ENCODE peak calls at places on chromosome 14, in seven cellular contexts. T is BJ; N is mucosa of descending colon; S is H7; J is CD8-positive, alpha-beta memory T cell; D is esophagus muscularis mucosa; F is AG10803. R is an unnamed sample.

GRCh38 chr14:58133739-58134138 is 18.3 kb downstream of the ARMH4 start:
- DNase-seq in T (peak; percentile 19), N (no peak), S (no peak), J (no peak), D (no peak), F (peak; percentile 68), R (no peak)

GRCh38 chr14:74950795-74951442 is 4.5 kb downstream of the PGF start:
- DNase-seq in T (no peak), N (peak; percentile 61), S (no peak), J (no peak), D (no peak), F (no peak), R (no peak)

GRCh38 chr14:80164991-80165390 is 46.3 kb downstream of the DIO2 start:
- DNase-seq in T (peak; percentile 8), N (no peak), S (no peak), J (no peak), D (no peak), F (peak; percentile 2), R (no peak)

GRCh38 chr14:85342858-85343607 is 186.9 kb upstream of the FLRT2 start:
- DNase-seq in T (no peak), N (no peak), S (no peak), J (no peak), D (no peak), F (peak; percentile 7), R (no peak)

GRCh38 chr14:23727566-23728335 is 91.6 kb downstream of the DHRS2 start:
- DNase-seq in T (no peak), N (peak; percentile 14), S (peak; percentile 69), J (no peak), D (no peak), F (peak; percentile 62), R (no peak)

GRCh38 chr14:71688576-71688975 is 243.7 kb upstream of the RGS6 start:
- DNase-seq in T (no peak), N (no peak), S (no peak), J (no peak), D (no peak), F (peak; percentile 57), R (no peak)

GRCh38 chr14:102933618-102934231 is 11.3 kb downstream of the AMN start:
- DNase-seq in T (no peak), N (no peak), S (no peak), J (no peak), D (no peak), F (no peak), R (no peak)

GRCh38 chr14:101591121-101591520 is 29.8 kb downstream of the DIO3 start:
- DNase-seq in T (no peak), N (no peak), S (no peak), J (peak; percentile 30), D (no peak), F (no peak), R (no peak)

GRCh38 chr14:105071942-105072341 is 6.7 kb upstream of the GPR132 start:
- DNase-seq in T (no peak), N (no peak), S (no peak), J (no peak), D (no peak), F (no peak), R (no peak)

GRCh38 chr14:90611936-90612335 is 204.3 kb downstream of the TTC7B start:
- DNase-seq in T (no peak), N (no peak), S (no peak), J (no peak), D (no peak), F (peak; percentile 24), R (no peak)

GRCh38 chr14:90489916-90490726 is 93.3 kb downstream of the CALM1 start:
- DNase-seq in T (no peak), N (no peak), S (peak; percentile 49), J (no peak), D (no peak), F (no peak), R (no peak)

GRCh38 chr14:101839236-101839635 is 77.7 kb downstream of the PPP2R5C start:
- DNase-seq in T (no peak), N (no peak), S (no peak), J (peak; percentile 59), D (no peak), F (no peak), R (no peak)

GRCh38 chr14:52365071-52365470 is 51.0 kb downstream of the PTGER2 start:
- DNase-seq in T (no peak), N (no peak), S (no peak), J (no peak), D (no peak), F (peak; percentile 94), R (no peak)

GRCh38 chr14:98906123-98906995 is 365.6 kb downstream of the BCL11B start:
- DNase-seq in T (no peak), N (no peak), S (peak; percentile 59), J (no peak), D (no peak), F (peak; percentile 28), R (peak; percentile 81)

GRCh38 chr14:58849609-58850008 is 211.8 kb downstream of the DACT1 start:
- DNase-seq in T (no peak), N (no peak), S (no peak), J (no peak), D (no peak), F (no peak), R (no peak)

GRCh38 chr14:20668969-20669368 is 15.4 kb upstream of the RNASE4 start:
- DNase-seq in T (no peak), N (no peak), S (no peak), J (no peak), D (no peak), F (no peak), R (no peak)

GRCh38 chr14:81269100-81269978 is 48.6 kb upstream of the GTF2A1 start:
- DNase-seq in T (peak; percentile 12), N (peak; percentile 75), S (peak; percentile 75), J (no peak), D (no peak), F (peak; percentile 66), R (peak; percentile 55)

GRCh38 chr14:62889354-62889753 is 155.9 kb downstream of the KCNH5 start:
- DNase-seq in T (no peak), N (no peak), S (peak; percentile 44), J (no peak), D (no peak), F (no peak), R (no peak)
- H3K4me3 ChIP-seq in T (no peak overlapping the region), N (no peak overlapping the region), S (no peak overlapping the region), J (no peak overlapping the region), D (no peak overlapping the region), F (no peak overlapping the region), R (no peak overlapping the region)

GRCh38 chr14:22476005-22476751 is 112.8 kb downstream of the DAD1 start:
- DNase-seq in T (no peak), N (no peak), S (no peak), J (no peak), D (no peak), F (no peak), R (no peak)
- H3K4me3 ChIP-seq in T (no peak overlapping the region), N (no peak overlapping the region), S (no peak overlapping the region), J (no peak overlapping the region), D (no peak overlapping the region), F (no peak overlapping the region), R (no peak overlapping the region)

DNA sequence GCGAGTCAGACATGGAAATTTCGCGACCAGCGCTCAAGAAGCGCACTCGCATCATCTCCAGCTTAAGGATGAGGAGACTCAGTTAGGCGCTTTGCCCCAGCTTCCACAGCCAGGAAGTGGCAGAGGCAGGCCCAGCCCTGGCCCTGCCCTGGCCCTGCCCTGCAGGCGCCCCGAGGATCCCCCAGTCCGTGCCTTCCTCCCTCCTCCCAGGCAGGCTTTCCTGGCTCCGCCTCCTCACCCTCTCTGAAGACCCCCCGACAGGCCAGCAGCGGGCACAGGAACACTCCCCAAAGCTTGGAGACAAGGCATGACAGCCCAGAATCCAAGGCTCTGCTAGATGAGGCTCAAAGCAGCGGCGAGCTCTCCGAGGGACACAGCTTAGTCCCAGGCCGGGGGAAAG is 25.1 kb downstream of the UBR7 start:
- DNase-seq in T (no peak), N (no peak), S (peak; percentile 73), J (no peak), D (no peak), F (no peak), R (no peak)
- H3K4me3 ChIP-seq in T (no peak overlapping the region), N (no peak overlapping the region), S (no peak overlapping the region), J (no peak overlapping the region), D (peak overlapping the region; percentile 59), F (peak overlapping the region; percentile 63), R (no peak overlapping the region)

GRCh38 chr14:55840821-55841220 is 260.8 kb downstream of the KTN1 start:
- DNase-seq in T (no peak), N (no peak), S (no peak), J (no peak), D (no peak), F (no peak), R (no peak)

GRCh38 chr14:55835985-55836384 is 256.0 kb downstream of the KTN1 start:
- DNase-seq in T (no peak), N (no peak), S (no peak), J (no peak), D (no peak), F (no peak), R (no peak)

GRCh38 chr14:55838529-55839052 is 258.6 kb downstream of the KTN1 start:
- DNase-seq in T (no peak), N (no peak), S (no peak), J (no peak), D (no peak), F (no peak), R (no peak)

GRCh38 chr14:55834390-55834789 is 254.4 kb downstream of the KTN1 start:
- DNase-seq in T (no peak), N (no peak), S (no peak), J (no peak), D (no peak), F (no peak), R (no peak)

DNA sequence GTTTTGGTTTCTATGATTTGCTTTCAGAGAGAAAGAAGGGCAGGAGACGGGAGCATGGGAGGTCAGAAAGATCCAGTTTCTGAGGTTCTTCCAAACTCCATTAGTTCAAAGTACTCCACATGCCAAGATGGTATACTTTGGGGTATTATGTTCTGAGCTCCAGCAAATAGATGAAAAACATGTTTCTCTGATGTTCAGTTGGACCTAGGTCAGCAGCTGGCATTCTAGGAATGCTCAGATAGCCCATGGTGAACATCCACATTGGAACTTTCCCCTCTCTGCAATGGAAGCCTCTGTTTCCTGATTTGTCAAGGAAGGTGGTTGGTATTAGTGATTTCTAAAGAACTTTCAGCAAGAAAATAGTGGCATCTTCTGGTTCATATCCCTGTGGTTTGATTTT is 257.5 kb downstream of the KTN1 start:
- DNase-seq in T (no peak), N (no peak), S (no peak), J (no peak), D (no peak), F (peak; percentile 6), R (no peak)
- H3K4me3 ChIP-seq in T (no peak overlapping the region), N (no peak overlapping the region), S (no peak overlapping the region), J (no peak overlapping the region), D (no peak overlapping the region), F (no peak overlapping the region), R (no peak overlapping the region)

GRCh38 chr14:87049886-87050820 is 942.8 kb downstream of the GALC start:
- DNase-seq in T (peak; percentile 4), N (no peak), S (peak; percentile 13), J (no peak), D (no peak), F (peak; percentile 39), R (no peak)
- H3K4me3 ChIP-seq in T (no peak overlapping the region), N (no peak overlapping the region), S (no peak overlapping the region), J (no peak overlapping the region), D (no peak overlapping the region), F (no peak overlapping the region), R (no peak overlapping the region)